ENCODE peak calls at places on chromosomes 1 and 21, in ten cellular contexts. T is esophagus squamous epithelium; E is GM23338; H is heart left ventricle; G is left ventricle myocardium inferior; I is left lung; N is hepatocyte; Q is CD8-positive, alpha-beta T cell; J is psoas muscle; R is Caco-2. W is an unnamed sample. For H3K4me1, the result is how much of the 10 kb centered on the place peaks cover.

GRCh38 chr21:32812035-32812434 is 40.5 kb upstream of the PAXBP1 start:
- DNase-seq in T (no peak), E (no peak), H (peak), G (peak), I (no peak), N (no peak), Q (no peak), J (peak), R (no peak), W (no peak)

GRCh38 chr1:30840904-30841598 is 67.5 kb downstream of the SDC3 start:
- DNase-seq in T (no peak), E (peak), H (peak), G (peak), I (no peak), N (no peak), Q (no peak), J (no peak), R (no peak), W (peak)

GRCh38 chr1:116923421-116923820 is 13.7 kb downstream of the PTGFRN start:
- DNase-seq in T (no peak), E (no peak), H (no peak), G (no peak), I (no peak), N (no peak), Q (no peak), J (no peak), R (no peak), W (no peak)

GRCh38 chr21:41441546-41441945 is 15.5 kb downstream of the MX1 start:
- DNase-seq in T (no peak), E (no peak), H (no peak), G (no peak), I (no peak), N (no peak), Q (no peak), J (no peak), R (no peak), W (no peak)

GRCh38 chr1:117860906-117861610 is 68.4 kb downstream of the GDAP2 start:
- DNase-seq in T (no peak), E (no peak), H (no peak), G (no peak), I (no peak), N (no peak), Q (no peak), J (no peak), R (no peak), W (no peak)

GRCh38 chr1:151371340-151371739 is 1.2 kb downstream of the SELENBP1 start:
- DNase-seq in T (no peak), E (no peak), H (peak), G (peak), I (peak), N (no peak), Q (no peak), J (peak), R (no peak), W (peak)

GRCh38 chr1:247212012-247212411 is 40.2 kb upstream of the ZNF124 start:
- DNase-seq in T (no peak), E (no peak), H (no peak), G (no peak), I (no peak), N (no peak), Q (no peak), J (no peak), R (no peak), W (no peak)

GRCh38 chr21:45302082-45303061 is 14.7 kb upstream of the POFUT2 start:
- DNase-seq in T (no peak), E (no peak), H (peak), G (peak), I (peak), N (no peak), Q (peak), J (peak), R (peak), W (peak)

GRCh38 chr1:58266242-58266641 is 280.3 kb downstream of the OMA1 start:
- DNase-seq in T (no peak), E (no peak), H (no peak), G (no peak), I (no peak), N (no peak), Q (no peak), J (no peak), R (no peak), W (no peak)

GRCh38 chr21:46069719-46070279 is 28.1 kb upstream of the COL6A2 start:
- DNase-seq in T (no peak), E (no peak), H (no peak), G (no peak), I (peak), N (no peak), Q (no peak), J (peak), R (peak), W (no peak)

GRCh38 chr21:31750843-31751242 is 18.9 kb upstream of the SCAF4 start:
- DNase-seq in T (no peak), E (no peak), H (no peak), G (no peak), I (no peak), N (no peak), Q (no peak), J (no peak), R (no peak), W (no peak)

GRCh38 chr1:65939636-65940035 is 146.9 kb downstream of the PDE4B start:
- DNase-seq in T (no peak), E (no peak), H (no peak), G (no peak), I (no peak), N (no peak), Q (no peak), J (no peak), R (no peak), W (no peak)

GRCh38 chr1:218656301-218657037 is 311.3 kb downstream of the TGFB2 start:
- DNase-seq in T (no peak), E (no peak), H (no peak), G (no peak), I (no peak), N (no peak), Q (no peak), J (no peak), R (no peak), W (no peak)

GRCh38 chr1:152112101-152112884 is 3.0 kb downstream of the TCHH start:
- DNase-seq in T (no peak), E (peak), H (no peak), G (no peak), I (peak), N (no peak), Q (no peak), J (no peak), R (no peak), W (no peak)

GRCh38 chr1:31410871-31411270 is 2.1 kb upstream of the SERINC2 start:
- DNase-seq in T (no peak), E (no peak), H (no peak), G (no peak), I (no peak), N (no peak), Q (no peak), J (no peak), R (no peak), W (no peak)

GRCh38 chr1:246782120-246782900 is 58.1 kb downstream of the SCCPDH start:
- DNase-seq in T (no peak), E (no peak), H (no peak), G (peak), I (no peak), N (no peak), Q (no peak), J (peak), R (no peak), W (peak)

GRCh38 chr1:166036092-166036491 is 130.7 kb downstream of the FAM78B start:
- DNase-seq in T (no peak), E (no peak), H (no peak), G (no peak), I (no peak), N (no peak), Q (no peak), J (no peak), R (no peak), W (no peak)

GRCh38 chr1:243505986-243506689 is 250.3 kb downstream of the SDCCAG8 start:
- DNase-seq in T (no peak), E (no peak), H (peak), G (no peak), I (no peak), N (no peak), Q (no peak), J (peak), R (no peak), W (no peak)

GRCh38 chr1:193914871-193915270 is 728.5 kb upstream of the B3GALT2 start:
- DNase-seq in T (no peak), E (no peak), H (no peak), G (no peak), I (no peak), N (no peak), Q (no peak), J (no peak), R (no peak), W (no peak)

GRCh38 chr1:18794561-18794960 is 64.9 kb downstream of the TAS1R2 start:
- DNase-seq in T (no peak), E (peak), H (no peak), G (no peak), I (no peak), N (no peak), Q (no peak), J (no peak), R (no peak), W (no peak)

GRCh38 chr1:67570473-67571143 is 114.4 kb upstream of the GADD45A start:
- DNase-seq in T (no peak), E (no peak), H (no peak), G (no peak), I (no peak), N (peak), Q (no peak), J (no peak), R (peak), W (no peak)

GRCh38 chr1:188386666-188387065 is 1557.9 kb downstream of the PLA2G4A start:
- DNase-seq in T (no peak), E (no peak), H (no peak), G (no peak), I (no peak), N (no peak), Q (no peak), J (no peak), R (no peak), W (no peak)

GRCh38 chr1:179155615-179156014 is 73.7 kb downstream of the TOR3A start:
- DNase-seq in T (no peak), E (no peak), H (no peak), G (no peak), I (no peak), N (no peak), Q (no peak), J (no peak), R (no peak), W (no peak)

GRCh38 chr1:205504311-205505075 is at the start of gene CDK18:
- DNase-seq in T (no peak), E (peak), H (peak), G (peak), I (peak), N (peak), Q (peak), J (peak), R (peak), W (peak)

GRCh38 chr21:38794978-38795377 is 10.8 kb upstream of the ETS2 start:
- DNase-seq in T (no peak), E (no peak), H (no peak), G (no peak), I (no peak), N (no peak), Q (no peak), J (no peak), R (no peak), W (no peak)

GRCh38 chr1:91569411-91570104 is 68.9 kb downstream of the CDC7 start:
- DNase-seq in T (no peak), E (no peak), H (peak), G (peak), I (peak), N (peak), Q (no peak), J (peak), R (no peak), W (peak)

GRCh38 chr1:47999097-47999496 is 1.9 kb upstream of the TRABD2B start:
- DNase-seq in T (no peak), E (no peak), H (no peak), G (no peak), I (no peak), N (no peak), Q (no peak), J (no peak), R (no peak), W (no peak)

GRCh38 chr1:194570449-194570848 is 1384.0 kb upstream of the B3GALT2 start:
- DNase-seq in T (no peak), E (no peak), H (no peak), G (no peak), I (no peak), N (no peak), Q (no peak), J (no peak), R (no peak), W (no peak)

GRCh38 chr1:165168466-165168865 is 188.0 kb downstream of the LMX1A start:
- DNase-seq in T (no peak), E (no peak), H (no peak), G (no peak), I (no peak), N (peak), Q (no peak), J (no peak), R (no peak), W (no peak)

GRCh38 chr1:82091729-82092128 is 291.0 kb downstream of the ADGRL2 start:
- DNase-seq in T (no peak), E (peak), H (no peak), G (no peak), I (no peak), N (no peak), Q (no peak), J (no peak), R (no peak), W (no peak)

GRCh38 chr1:211923065-211923464 is 92.5 kb upstream of the LPGAT1 start:
- DNase-seq in T (no peak), E (no peak), H (no peak), G (no peak), I (no peak), N (peak), Q (no peak), J (no peak), R (no peak), W (no peak)

GRCh38 chr21:34367320-34367935 is 3.6 kb downstream of the KCNE2 start:
- DNase-seq in T (no peak), E (peak), H (peak), G (no peak), I (no peak), N (peak), Q (peak), J (no peak), R (peak), W (peak)

GRCh38 chr21:42030311-42030710 is 20.2 kb upstream of the ZBTB21 start:
- DNase-seq in T (no peak), E (no peak), H (no peak), G (no peak), I (peak), N (no peak), Q (no peak), J (no peak), R (no peak), W (no peak)

GRCh38 chr1:3678361-3679097 is 26.2 kb downstream of the TP73 start:
- DNase-seq in T (no peak), E (peak), H (no peak), G (no peak), I (peak), N (no peak), Q (no peak), J (no peak), R (no peak), W (no peak)

GRCh38 chr1:9822897-9823692 is 670 bp downstream of the CLSTN1 start:
- DNase-seq in T (no peak), E (peak), H (no peak), G (peak), I (peak), N (no peak), Q (peak), J (peak), R (no peak), W (peak)

GRCh38 chr1:17004466-17005364 is 7.0 kb downstream of the ATP13A2 start:
- DNase-seq in T (no peak), E (peak), H (no peak), G (no peak), I (peak), N (no peak), Q (no peak), J (peak), R (no peak), W (no peak)

GRCh38 chr1:226920446-226920894 is 19.6 kb upstream of the COQ8A start:
- DNase-seq in T (no peak), E (no peak), H (peak), G (peak), I (no peak), N (no peak), Q (no peak), J (peak), R (no peak), W (no peak)

GRCh38 chr21:34623519-34623918 is 8.6 kb upstream of the RCAN1 start:
- DNase-seq in T (no peak), E (no peak), H (no peak), G (no peak), I (no peak), N (no peak), Q (no peak), J (no peak), R (no peak), W (no peak)

GRCh38 chr21:31559368-31560119 is 99.9 kb upstream of the SOD1 start:
- DNase-seq in T (peak), E (peak), H (peak), G (peak), I (peak), N (peak), Q (peak), J (peak), R (peak), W (peak)

DNA sequence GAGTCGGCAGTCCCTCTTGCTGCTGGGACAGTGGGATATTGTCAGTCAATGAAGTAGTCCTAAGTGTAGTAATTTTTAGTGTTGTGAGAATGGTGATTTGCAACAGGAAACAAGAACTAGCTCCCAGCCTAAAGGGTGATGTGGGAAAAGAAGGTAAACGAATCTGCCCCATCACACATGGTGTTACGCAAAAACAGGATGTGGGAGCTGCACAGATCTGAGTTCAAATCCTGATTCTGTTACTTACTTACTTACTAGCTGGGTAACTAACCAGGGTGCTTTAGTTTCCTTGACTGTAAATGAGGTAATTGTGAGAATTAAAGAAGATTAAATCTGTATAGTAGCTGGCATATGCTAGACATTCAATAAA is 22.3 kb downstream of the NAV1 start:
- DNase-seq in T (no peak), E (no peak), H (no peak), G (no peak), I (no peak), N (no peak), Q (no peak), J (no peak), R (no peak), W (no peak)
- H3K4me1 ChIP-seq in T (under half), E (under half), H (under half), G (half or more), I (under half), N (under half), Q (under half), J (under half), R (under half), W (under half)

DNA sequence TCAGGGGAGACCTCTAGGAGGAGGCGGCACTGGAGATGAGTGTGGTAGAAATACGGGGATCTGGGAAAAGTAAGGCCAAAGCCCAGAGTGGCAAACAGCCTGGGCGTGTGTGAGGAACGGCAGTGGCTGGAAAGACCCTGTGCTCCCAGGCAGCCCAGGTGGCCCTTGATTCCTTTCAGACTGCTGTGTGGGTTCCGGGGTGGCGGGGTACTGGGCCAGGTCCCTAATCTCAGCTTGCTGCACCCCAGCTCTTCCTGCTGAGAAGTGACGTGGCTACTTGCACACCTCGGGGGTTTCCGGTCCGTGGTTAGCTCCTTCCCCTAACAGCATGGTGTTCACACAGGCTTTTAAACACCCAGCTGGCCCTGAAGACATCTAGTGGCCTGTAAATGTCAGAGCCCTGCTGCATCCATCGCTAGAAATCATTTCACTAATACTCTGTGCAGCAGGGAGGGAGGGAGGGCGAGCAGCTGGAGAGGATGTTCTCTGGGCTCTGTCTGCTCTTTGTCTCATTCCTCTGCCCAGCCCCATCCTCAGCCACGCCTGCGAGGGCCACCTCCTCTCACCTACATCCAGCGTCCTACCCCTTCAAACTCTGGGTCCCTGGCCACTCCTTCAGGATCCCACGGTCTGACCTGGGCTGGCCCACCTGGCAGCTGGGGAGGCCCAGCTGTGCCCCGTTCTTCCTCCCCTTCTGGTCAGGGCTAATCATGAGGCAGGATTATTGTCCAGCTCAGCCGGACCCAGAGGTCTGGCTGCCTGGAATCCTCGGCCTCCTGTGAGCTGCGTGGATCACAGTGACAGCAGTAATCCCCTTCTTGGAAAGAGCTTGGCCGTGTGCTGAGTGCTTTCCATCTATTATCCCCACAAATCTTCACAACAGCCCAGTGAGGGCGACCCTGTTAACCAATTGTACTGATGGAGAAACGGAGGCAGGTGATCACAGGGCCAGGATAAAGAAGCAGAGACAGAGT is 7.2 kb downstream of the ZDHHC18 start:
- DNase-seq in T (peak), E (no peak), H (no peak), G (peak), I (peak), N (no peak), Q (peak), J (peak), R (no peak), W (no peak)
- TF ChIP-seq CTCF in T (no peak), E (no peak), H (no peak), G (no peak), I (no peak), N (no peak), Q (peak), J (no peak), R (no peak), W (no peak)

DNA sequence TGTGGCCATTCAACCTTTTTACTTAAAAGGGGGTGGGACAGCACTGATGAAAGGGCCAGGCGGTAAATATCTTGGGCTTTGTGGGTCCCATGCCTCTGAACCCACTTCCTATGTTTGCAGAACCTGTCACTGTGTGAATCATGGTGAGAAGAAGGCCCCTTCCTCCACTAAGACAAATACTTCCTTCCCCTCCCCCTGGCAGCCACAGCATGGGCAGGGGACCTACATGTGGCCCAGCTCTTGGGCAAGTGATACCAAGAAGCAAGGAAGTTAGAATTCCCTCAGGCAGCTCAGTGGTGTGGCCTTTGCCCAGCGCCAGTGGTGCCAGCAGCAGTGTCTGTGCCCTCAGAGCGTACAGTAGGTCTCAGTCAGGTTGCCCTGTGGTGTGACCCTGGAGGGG is 168.6 kb downstream of the TRIM33 start:
- DNase-seq in T (no peak), E (no peak), H (no peak), G (no peak), I (no peak), N (no peak), Q (peak), J (no peak), R (no peak), W (no peak)
- H3K4me1 ChIP-seq in T (under half), E (under half), H (under half), G (under half), I (under half), N (under half), Q (half or more), J (under half), R (under half), W (under half)

GRCh38 chr1:223706077-223706988 is 6.0 kb upstream of the CAPN2 start:
- DNase-seq in T (no peak), E (no peak), H (no peak), G (no peak), I (no peak), N (peak), Q (no peak), J (no peak), R (no peak), W (peak)

GRCh38 chr1:223708651-223709268 is 3.6 kb upstream of the CAPN2 start:
- DNase-seq in T (no peak), E (no peak), H (no peak), G (no peak), I (no peak), N (no peak), Q (no peak), J (no peak), R (peak), W (no peak)

GRCh38 chr1:223709598-223709997 is 2.7 kb upstream of the CAPN2 start:
- DNase-seq in T (no peak), E (no peak), H (no peak), G (no peak), I (no peak), N (no peak), Q (no peak), J (no peak), R (no peak), W (no peak)

GRCh38 chr1:223707270-223708000 is 4.9 kb upstream of the CAPN2 start:
- DNase-seq in T (no peak), E (peak), H (peak), G (peak), I (no peak), N (peak), Q (no peak), J (peak), R (peak), W (peak)

GRCh38 chr1:223708001-223708359 is 4.4 kb upstream of the CAPN2 start:
- DNase-seq in T (no peak), E (no peak), H (no peak), G (no peak), I (no peak), N (no peak), Q (no peak), J (no peak), R (peak), W (no peak)
- TF ChIP-seq CTCF in T (peak), E (no peak), H (no peak), G (peak), I (peak), N (no peak), Q (no peak), J (no peak), R (no peak), W (no peak)